ENCODE peak calls at places on chromosome 3, in nine cellular contexts. One of them, this sample, is unnamed.
A peak's percentile ranks its signal among the peaks of the same experiment; 100 is the strongest.

GRCh38 chr3:99776516-99777209 is 41.0 kb upstream of the CMSS1 start:
- DNase-seq in spleen: no peak
- DNase-seq in thoracic aorta: no peak
- DNase-seq in astrocyte: peak; percentile 74
- DNase-seq in heart left ventricle: no peak
- DNase-seq in breast epithelium: no peak
- DNase-seq in adrenal gland: no peak
- DNase-seq in uterus: no peak
- DNase-seq in gastrocnemius medialis: no peak
- DNase-seq in this sample: no peak

GRCh38 chr3:194738254-194739093 is 52.8 kb downstream of the FAM43A start:
- DNase-seq in uterus: peak; percentile 29
- DNase-seq in heart left ventricle: peak; percentile 75
- DNase-seq in astrocyte: peak; percentile 77
- DNase-seq in breast epithelium: no peak
- DNase-seq in thoracic aorta: peak; percentile 69
- DNase-seq in spleen: no peak
- DNase-seq in adrenal gland: peak; percentile 40
- DNase-seq in gastrocnemius medialis: peak; percentile 74
- DNase-seq in this sample: peak; percentile 61

GRCh38 chr3:79378064-79378463 is 389.7 kb downstream of the ROBO1 start:
- DNase-seq in adrenal gland: no peak
- DNase-seq in heart left ventricle: no peak
- DNase-seq in uterus: no peak
- DNase-seq in spleen: no peak
- DNase-seq in breast epithelium: no peak
- DNase-seq in gastrocnemius medialis: no peak
- DNase-seq in astrocyte: no peak
- DNase-seq in thoracic aorta: no peak
- DNase-seq in this sample: no peak

GRCh38 chr3:44974406-44974805 is 1.6 kb downstream of the ZDHHC3 start:
- DNase-seq in heart left ventricle: no peak
- DNase-seq in spleen: no peak
- DNase-seq in uterus: no peak
- DNase-seq in gastrocnemius medialis: no peak
- DNase-seq in breast epithelium: no peak
- DNase-seq in astrocyte: no peak
- DNase-seq in thoracic aorta: no peak
- DNase-seq in adrenal gland: no peak
- DNase-seq in this sample: no peak

GRCh38 chr3:141410408-141410807 is 42.1 kb downstream of the ZBTB38 start:
- DNase-seq in adrenal gland: peak; percentile 91
- DNase-seq in uterus: no peak
- DNase-seq in heart left ventricle: peak; percentile 83
- DNase-seq in breast epithelium: no peak
- DNase-seq in astrocyte: peak; percentile 55
- DNase-seq in gastrocnemius medialis: peak; percentile 86
- DNase-seq in spleen: no peak
- DNase-seq in thoracic aorta: no peak
- DNase-seq in this sample: peak; percentile 45

GRCh38 chr3:157128771-157129671 is 30.9 kb downstream of the CCNL1 start:
- DNase-seq in adrenal gland: peak; percentile 37
- DNase-seq in heart left ventricle: no peak
- DNase-seq in astrocyte: peak; percentile 75
- DNase-seq in uterus: peak; percentile 36
- DNase-seq in thoracic aorta: no peak
- DNase-seq in gastrocnemius medialis: no peak
- DNase-seq in spleen: peak; percentile 79
- DNase-seq in breast epithelium: peak; percentile 81
- DNase-seq in this sample: no peak

GRCh38 chr3:130826516-130826915 is 67.4 kb upstream of the ATP2C1 start:
- DNase-seq in gastrocnemius medialis: no peak
- DNase-seq in spleen: no peak
- DNase-seq in heart left ventricle: no peak
- DNase-seq in adrenal gland: no peak
- DNase-seq in thoracic aorta: no peak
- DNase-seq in astrocyte: no peak
- DNase-seq in uterus: no peak
- DNase-seq in breast epithelium: no peak
- DNase-seq in this sample: no peak

GRCh38 chr3:40841131-40841530 is 316.4 kb downstream of the ZNF621 start:
- DNase-seq in adrenal gland: no peak
- DNase-seq in spleen: no peak
- DNase-seq in astrocyte: no peak
- DNase-seq in thoracic aorta: no peak
- DNase-seq in breast epithelium: no peak
- DNase-seq in uterus: no peak
- DNase-seq in heart left ventricle: no peak
- DNase-seq in gastrocnemius medialis: no peak
- DNase-seq in this sample: no peak

GRCh38 chr3:197485143-197485542 is 70.6 kb downstream of the BDH1 start:
- DNase-seq in thoracic aorta: no peak
- DNase-seq in heart left ventricle: no peak
- DNase-seq in gastrocnemius medialis: no peak
- DNase-seq in adrenal gland: no peak
- DNase-seq in breast epithelium: no peak
- DNase-seq in spleen: no peak
- DNase-seq in uterus: no peak
- DNase-seq in astrocyte: no peak
- DNase-seq in this sample: peak; percentile 62

GRCh38 chr3:18847583-18848197 is 300.6 kb upstream of the KCNH8 start:
- DNase-seq in gastrocnemius medialis: no peak
- DNase-seq in astrocyte: no peak
- DNase-seq in breast epithelium: no peak
- DNase-seq in adrenal gland: no peak
- DNase-seq in thoracic aorta: no peak
- DNase-seq in spleen: no peak
- DNase-seq in uterus: no peak
- DNase-seq in heart left ventricle: no peak
- DNase-seq in this sample: no peak

GRCh38 chr3:16601539-16602005 is 3.7 kb downstream of the DAZL start:
- DNase-seq in thoracic aorta: no peak
- DNase-seq in gastrocnemius medialis: no peak
- DNase-seq in breast epithelium: no peak
- DNase-seq in uterus: no peak
- DNase-seq in heart left ventricle: no peak
- DNase-seq in astrocyte: no peak
- DNase-seq in spleen: no peak
- DNase-seq in adrenal gland: no peak
- DNase-seq in this sample: no peak

GRCh38 chr3:105553851-105554250 is 187.1 kb downstream of the ALCAM start:
- DNase-seq in thoracic aorta: no peak
- DNase-seq in heart left ventricle: no peak
- DNase-seq in spleen: no peak
- DNase-seq in breast epithelium: no peak
- DNase-seq in uterus: no peak
- DNase-seq in astrocyte: peak; percentile 13
- DNase-seq in adrenal gland: no peak
- DNase-seq in gastrocnemius medialis: no peak
- DNase-seq in this sample: no peak

GRCh38 chr3:66483006-66483928 is 17.6 kb downstream of the LRIG1 start:
- DNase-seq in heart left ventricle: peak; percentile 82
- DNase-seq in uterus: peak; percentile 89
- DNase-seq in adrenal gland: no peak
- DNase-seq in breast epithelium: peak; percentile 55
- DNase-seq in astrocyte: peak; percentile 88
- DNase-seq in gastrocnemius medialis: peak; percentile 81
- DNase-seq in thoracic aorta: peak; percentile 59
- DNase-seq in spleen: no peak
- DNase-seq in this sample: no peak

GRCh38 chr3:45227946-45228345 is 1.9 kb upstream of the TMEM158 start:
- DNase-seq in breast epithelium: no peak
- DNase-seq in thoracic aorta: no peak
- DNase-seq in adrenal gland: no peak
- DNase-seq in astrocyte: no peak
- DNase-seq in spleen: no peak
- DNase-seq in uterus: no peak
- DNase-seq in gastrocnemius medialis: no peak
- DNase-seq in heart left ventricle: no peak
- DNase-seq in this sample: no peak

GRCh38 chr3:129120254-129121004 is 1.2 kb downstream of the RAB43 start:
- DNase-seq in gastrocnemius medialis: peak; percentile 58
- DNase-seq in adrenal gland: peak; percentile 95
- DNase-seq in thoracic aorta: peak; percentile 68
- DNase-seq in heart left ventricle: peak; percentile 90
- DNase-seq in spleen: peak; percentile 97
- DNase-seq in uterus: peak; percentile 84
- DNase-seq in breast epithelium: peak; percentile 85
- DNase-seq in astrocyte: peak; percentile 80
- DNase-seq in this sample: peak; percentile 42
- H3K4me1 ChIP-seq in gastrocnemius medialis: peaks cover 15% of the 10 kb centered on the region
- H3K4me1 ChIP-seq in adrenal gland: peaks cover 32% of the 10 kb centered on the region
- H3K4me1 ChIP-seq in thoracic aorta: peaks cover 24% of the 10 kb centered on the region
- H3K4me1 ChIP-seq in heart left ventricle: peaks cover 33% of the 10 kb centered on the region
- H3K4me1 ChIP-seq in spleen: peaks cover 72% of the 10 kb centered on the region
- H3K4me1 ChIP-seq in uterus: no peaks in the 10 kb centered on the region
- H3K4me1 ChIP-seq in breast epithelium: no peaks in the 10 kb centered on the region
- H3K4me1 ChIP-seq in astrocyte: peaks cover 12% of the 10 kb centered on the region
- H3K4me1 ChIP-seq in this sample: peaks cover 5% of the 10 kb centered on the region

DNA sequence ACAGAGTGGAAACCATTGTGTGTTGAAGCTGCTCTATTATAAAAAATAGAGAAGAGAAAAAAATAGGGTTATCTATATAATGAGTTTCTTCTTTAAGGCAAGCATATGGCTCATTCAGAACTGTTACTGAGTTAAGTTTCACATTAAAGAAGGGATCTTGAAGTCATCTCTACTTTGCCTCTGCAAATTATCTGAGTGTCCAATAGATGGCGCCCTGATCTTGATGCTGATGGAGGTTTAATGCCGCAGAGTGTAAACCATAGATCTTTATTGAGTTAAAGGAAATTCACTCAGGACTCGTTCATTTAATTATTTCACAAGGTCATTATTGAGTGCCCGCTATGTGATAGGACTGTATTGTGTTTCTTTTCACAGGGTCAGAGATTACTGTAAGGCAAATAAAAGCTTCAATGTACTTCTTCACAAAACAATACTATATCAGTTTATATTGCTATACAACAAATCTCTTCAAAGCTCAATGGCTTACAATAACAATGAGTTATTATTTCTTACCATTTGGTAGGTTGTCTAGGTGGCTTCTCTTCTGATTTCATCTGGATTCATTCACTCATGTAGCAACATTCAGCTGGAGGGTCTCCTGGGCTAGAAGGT is 171.4 kb downstream of the NSUN3 start:
- DNase-seq in gastrocnemius medialis: no peak
- DNase-seq in uterus: no peak
- DNase-seq in spleen: no peak
- DNase-seq in heart left ventricle: no peak
- DNase-seq in astrocyte: peak; percentile 37
- DNase-seq in adrenal gland: peak; percentile 13
- DNase-seq in thoracic aorta: no peak
- DNase-seq in breast epithelium: no peak
- DNase-seq in this sample: peak; percentile 43
- TF ChIP-seq CTCF in gastrocnemius medialis: no peak
- TF ChIP-seq CTCF in uterus: peak; percentile 19
- TF ChIP-seq CTCF in spleen: no peak
- TF ChIP-seq CTCF in heart left ventricle: peak; percentile 59
- TF ChIP-seq CTCF in astrocyte: peak; percentile 84
- TF ChIP-seq CTCF in adrenal gland: peak; percentile 25
- TF ChIP-seq CTCF in thoracic aorta: peak; percentile 13
- TF ChIP-seq CTCF in breast epithelium: no peak
- TF ChIP-seq CTCF in this sample: peak; percentile 85

GRCh38 chr3:38491215-38491614 is 4.9 kb upstream of the EXOG start:
- DNase-seq in uterus: no peak
- DNase-seq in astrocyte: no peak
- DNase-seq in breast epithelium: no peak
- DNase-seq in thoracic aorta: no peak
- DNase-seq in adrenal gland: no peak
- DNase-seq in heart left ventricle: no peak
- DNase-seq in gastrocnemius medialis: no peak
- DNase-seq in spleen: no peak
- DNase-seq in this sample: no peak

GRCh38 chr3:38500688-38501417 is 4.7 kb downstream of the EXOG start:
- DNase-seq in heart left ventricle: no peak
- DNase-seq in adrenal gland: no peak
- DNase-seq in thoracic aorta: no peak
- DNase-seq in uterus: no peak
- DNase-seq in gastrocnemius medialis: no peak
- DNase-seq in breast epithelium: no peak
- DNase-seq in spleen: no peak
- DNase-seq in astrocyte: no peak
- DNase-seq in this sample: no peak

GRCh38 chr3:38496131-38496910 is at the start of gene EXOG:
- DNase-seq in astrocyte: peak; percentile 70
- DNase-seq in breast epithelium: peak; percentile 88
- DNase-seq in gastrocnemius medialis: peak; percentile 88
- DNase-seq in adrenal gland: peak; percentile 93
- DNase-seq in spleen: peak; percentile 97
- DNase-seq in uterus: peak; percentile 95
- DNase-seq in thoracic aorta: peak; percentile 52
- DNase-seq in heart left ventricle: peak; percentile 95
- DNase-seq in this sample: peak; percentile 92

GRCh38 chr3:38493019-38493418 is 3.1 kb upstream of the EXOG start:
- DNase-seq in uterus: no peak
- DNase-seq in breast epithelium: no peak
- DNase-seq in heart left ventricle: no peak
- DNase-seq in astrocyte: peak; percentile 20
- DNase-seq in adrenal gland: no peak
- DNase-seq in gastrocnemius medialis: no peak
- DNase-seq in thoracic aorta: no peak
- DNase-seq in spleen: no peak
- DNase-seq in this sample: no peak

GRCh38 chr3:38497026-38497425 is 886 bp downstream of the EXOG start:
- DNase-seq in gastrocnemius medialis: no peak
- DNase-seq in breast epithelium: no peak
- DNase-seq in heart left ventricle: no peak
- DNase-seq in spleen: no peak
- DNase-seq in adrenal gland: no peak
- DNase-seq in astrocyte: peak; percentile 7
- DNase-seq in thoracic aorta: no peak
- DNase-seq in uterus: no peak
- DNase-seq in this sample: no peak
- H3K4me3 ChIP-seq in gastrocnemius medialis: peak overlapping the region; percentile 87
- H3K4me3 ChIP-seq in breast epithelium: peak overlapping the region; percentile 61
- H3K4me3 ChIP-seq in heart left ventricle: peak overlapping the region; percentile 70
- H3K4me3 ChIP-seq in spleen: peak overlapping the region; percentile 78
- H3K4me3 ChIP-seq in adrenal gland: no peak overlapping the region
- H3K4me3 ChIP-seq in astrocyte: peak overlapping the region; percentile 97
- H3K4me3 ChIP-seq in thoracic aorta: peak overlapping the region; percentile 94
- H3K4me3 ChIP-seq in uterus: peak overlapping the region; percentile 68
- H3K4me3 ChIP-seq in this sample: peak overlapping the region; percentile 76

DNA sequence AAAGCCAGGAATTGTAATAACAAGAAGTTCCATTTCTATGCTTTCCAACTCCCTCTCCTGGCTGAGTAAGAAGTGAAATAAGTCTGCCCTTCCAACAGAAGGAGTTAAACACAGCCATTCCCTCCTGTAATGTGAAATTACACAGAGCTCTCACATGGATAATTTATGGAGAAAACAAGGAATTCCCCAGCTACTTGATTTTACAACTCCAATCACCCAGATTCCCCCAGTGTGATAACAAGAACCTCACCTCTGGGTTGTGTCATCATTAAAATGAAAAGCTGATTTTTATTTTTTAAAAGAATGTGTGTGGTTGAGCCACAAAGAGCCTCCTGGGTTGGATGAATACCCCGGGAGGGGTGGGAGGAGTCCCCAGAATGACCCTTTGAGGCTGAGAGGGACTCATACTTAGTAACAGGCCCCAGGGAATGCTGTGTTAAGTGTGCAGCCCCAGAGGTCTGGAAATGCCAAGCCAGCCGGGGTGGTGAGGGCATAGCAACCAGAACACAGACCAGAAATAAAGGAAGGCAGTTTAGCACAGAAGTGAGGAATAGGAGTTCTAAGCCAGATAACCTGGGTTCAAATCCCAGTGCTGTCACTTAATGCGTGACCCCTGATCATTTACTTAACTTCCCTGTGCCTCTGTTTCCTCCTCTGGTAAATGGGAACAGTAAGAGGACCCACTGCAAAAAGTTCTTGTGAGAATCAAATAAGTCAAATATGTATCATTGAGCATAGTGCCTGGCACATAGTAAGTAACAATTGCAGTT is 124.9 kb upstream of the ARHGEF3 start:
- DNase-seq in gastrocnemius medialis: no peak
- DNase-seq in astrocyte: peak; percentile 83
- DNase-seq in thoracic aorta: no peak
- DNase-seq in breast epithelium: no peak
- DNase-seq in heart left ventricle: no peak
- DNase-seq in adrenal gland: no peak
- DNase-seq in uterus: peak; percentile 31
- DNase-seq in spleen: no peak
- DNase-seq in this sample: peak; percentile 20
- H3K4me1 ChIP-seq in gastrocnemius medialis: peaks cover 31% of the 10 kb centered on the region
- H3K4me1 ChIP-seq in astrocyte: peaks cover 36% of the 10 kb centered on the region
- H3K4me1 ChIP-seq in thoracic aorta: peaks cover 36% of the 10 kb centered on the region
- H3K4me1 ChIP-seq in breast epithelium: no peaks in the 10 kb centered on the region
- H3K4me1 ChIP-seq in heart left ventricle: peaks cover 66% of the 10 kb centered on the region
- H3K4me1 ChIP-seq in adrenal gland: peaks cover 16% of the 10 kb centered on the region
- H3K4me1 ChIP-seq in uterus: peaks cover 35% of the 10 kb centered on the region
- H3K4me1 ChIP-seq in spleen: peaks cover 64% of the 10 kb centered on the region
- H3K4me1 ChIP-seq in this sample: no peaks in the 10 kb centered on the region